ENCODE peak calls at places on chromosome 5, in six cellular contexts. E is iris pigment epithelial cell; K is breast epithelium; H is SJSA1; I is effector memory CD4-positive, alpha-beta T cell; A is stimulated activated effector memory CD8-positive, alpha-beta T cell treated with anti-CD3 and anti-CD28 coated beads, Interleukin-12 subunit alpha, Interleukin-12 subunit beta, amount 100 ng/mL, for 72 hours. G is an unnamed sample.

GRCh38 chr5:78907255-78907886 is 77.7 kb downstream of the ARSB start:
- DNase-seq in K (no peak), A (no peak), H (peak), E (peak), I (no peak), G (peak)

GRCh38 chr5:160129841-160130240 is 10.6 kb upstream of the PWWP2A start:
- DNase-seq in A (no peak), I (no peak), K (no peak), H (no peak), E (peak), G (no peak)

GRCh38 chr5:125011014-125011413 is 264.6 kb upstream of the ZNF608 start:
- DNase-seq in K (no peak), A (no peak), E (no peak), I (no peak), H (no peak), G (no peak)

GRCh38 chr5:74282495-74282894 is 358.0 kb downstream of the ENC1 start:
- DNase-seq in H (no peak), K (no peak), I (no peak), A (no peak), E (no peak), G (no peak)

GRCh38 chr5:172820046-172820767 is 13.8 kb upstream of the ERGIC1 start:
- DNase-seq in I (no peak), E (no peak), H (peak), K (peak), A (no peak), G (peak)

GRCh38 chr5:458547-459353 is 15.8 kb downstream of the EXOC3 start:
- DNase-seq in H (no peak), I (no peak), A (peak), K (peak), E (peak), G (peak)

GRCh38 chr5:145658435-145658834 is 176.7 kb downstream of the PRELID2 start:
- DNase-seq in H (no peak), I (no peak), K (no peak), A (no peak), E (no peak), G (no peak)

GRCh38 chr5:15013654-15014463 is 142.3 kb upstream of the ANKH start:
- DNase-seq in E (peak), I (no peak), K (no peak), H (peak), A (no peak), G (peak)

GRCh38 chr5:133565993-133566392 is 46.3 kb downstream of the FSTL4 start:
- DNase-seq in A (no peak), K (no peak), E (peak), I (no peak), H (no peak), G (no peak)

GRCh38 chr5:6743161-6743560 is 29.9 kb downstream of the TENT4A start:
- DNase-seq in H (no peak), I (no peak), A (no peak), E (no peak), K (no peak), G (no peak)

GRCh38 chr5:115813719-115814118 is 2.7 kb downstream of the CDO1 start:
- DNase-seq in H (no peak), E (no peak), I (no peak), A (peak), K (no peak), G (no peak)

GRCh38 chr5:136202800-136203199 is 9.8 kb upstream of the SMIM32 start:
- DNase-seq in A (no peak), E (no peak), H (no peak), I (no peak), K (no peak), G (no peak)

GRCh38 chr5:30401479-30402058 is 791.9 kb upstream of the CDH6 start:
- DNase-seq in H (no peak), I (no peak), K (no peak), E (peak), A (no peak), G (no peak)

GRCh38 chr5:30874234-30875034 is 319.1 kb upstream of the CDH6 start:
- DNase-seq in I (no peak), E (no peak), A (no peak), K (no peak), H (no peak), G (no peak)

GRCh38 chr5:5209101-5209500 is 69.0 kb downstream of the ADAMTS16 start:
- DNase-seq in A (no peak), K (no peak), H (no peak), I (no peak), E (peak), G (no peak)

GRCh38 chr5:175195698-175196656 is 248.0 kb downstream of the DRD1 start:
- DNase-seq in E (no peak), A (no peak), H (peak), I (no peak), K (no peak), G (no peak)

GRCh38 chr5:148372883-148373282 is 10.9 kb upstream of the FBXO38 start:
- DNase-seq in A (no peak), I (no peak), H (no peak), E (no peak), K (no peak), G (no peak)

GRCh38 chr5:131328536-131329186 is 64.8 kb downstream of the CDC42SE2 start:
- DNase-seq in E (peak), K (no peak), H (peak), A (no peak), I (no peak), G (peak)

GRCh38 chr5:38551020-38552017 is 5.1 kb downstream of the LIFR start:
- DNase-seq in K (no peak), H (peak), I (no peak), E (peak), A (no peak), G (peak)

GRCh38 chr5:67400752-67401151 is 204.2 kb upstream of the CD180 start:
- DNase-seq in K (no peak), I (no peak), A (no peak), H (no peak), E (peak), G (no peak)

GRCh38 chr5:170623576-170624181 is 119.9 kb downstream of the KCNIP1 start:
- DNase-seq in K (no peak), A (no peak), H (peak), E (peak), I (no peak), G (peak)

GRCh38 chr5:32443145-32443540 is 1.4 kb downstream of the ZFR start:
- DNase-seq in K (no peak), I (no peak), H (no peak), E (peak), A (peak), G (no peak)

GRCh38 chr5:124755565-124755964 is 9.1 kb upstream of the ZNF608 start:
- DNase-seq in E (peak), H (peak), K (no peak), A (no peak), I (no peak), G (no peak)

GRCh38 chr5:120062515-120062917 is 401.6 kb upstream of the PRR16 start:
- DNase-seq in K (no peak), I (no peak), E (peak), H (peak), A (no peak), G (no peak)

GRCh38 chr5:130868186-130868821 is 296.8 kb downstream of the HINT1 start:
- DNase-seq in E (peak), A (no peak), I (no peak), K (no peak), H (no peak), G (peak)

GRCh38 chr5:63963926-63964325 is 1.7 kb upstream of the HTR1A start:
- DNase-seq in I (no peak), K (no peak), H (no peak), A (no peak), E (no peak), G (no peak)

GRCh38 chr5:150129813-150130492 is 25.7 kb downstream of the PDGFRB start:
- DNase-seq in I (no peak), K (peak), E (peak), A (peak), H (peak), G (peak)